ENCODE peak calls at places on chromosomes 1 and 21, in four cellular contexts. I is K562, K is GM12878, T is HL-60. B is an unnamed sample.
A peak's percentile ranks its signal among the peaks of the same experiment; 100 is the strongest.

GRCh38 chr1:66732407-66733166 is 19.7 kb upstream of the DYNLT5 start:
- DNase-seq in I (no peak), T (no peak), K (no peak), B (no peak)

GRCh38 chr1:39926820-39927219 is 25.1 kb upstream of the MYCL start:
- DNase-seq in T (no peak), K (no peak), I (no peak), B (no peak)

GRCh38 chr1:198588845-198589244 is 48.4 kb upstream of the ATP6V1G3 start:
- DNase-seq in K (no peak), T (no peak), I (no peak), B (no peak)

GRCh38 chr1:98342556-98342955 is 319.0 kb upstream of the SNX7 start:
- DNase-seq in I (no peak), T (no peak), K (no peak), B (no peak)

GRCh38 chr1:15756143-15757015 is 2.2 kb upstream of the FBLIM1 start:
- DNase-seq in I (no peak), T (peak; percentile 9), K (no peak), B (no peak)

GRCh38 chr1:197063212-197063611 is 3.8 kb downstream of the F13B start:
- DNase-seq in I (no peak), T (no peak), K (no peak), B (no peak)

GRCh38 chr1:214808845-214809460 is 206.0 kb downstream of the CENPF start:
- DNase-seq in T (peak; percentile 7), K (no peak), I (no peak), B (no peak)

GRCh38 chr1:17013598-17014320 is 2.0 kb upstream of the ATP13A2 start:
- DNase-seq in K (peak; percentile 15), T (peak; percentile 97), I (peak; percentile 49), B (no peak)

GRCh38 chr1:163565171-163565570 is 243.4 kb downstream of the NUF2 start:
- DNase-seq in K (no peak), I (no peak), T (no peak), B (no peak)

GRCh38 chr1:68140536-68140935 is 90.1 kb upstream of the DIRAS3 start:
- DNase-seq in K (no peak), I (no peak), T (no peak), B (no peak)

GRCh38 chr1:218600968-218601367 is 255.8 kb downstream of the TGFB2 start:
- DNase-seq in I (no peak), T (no peak), K (no peak), B (no peak)

GRCh38 chr1:74693473-74693872 is 19.9 kb upstream of the ERICH3 start:
- DNase-seq in K (no peak), I (no peak), T (no peak), B (no peak)

GRCh38 chr1:201719812-201720521 is 109.0 kb upstream of the IPO9 start:
- DNase-seq in T (no peak), K (no peak), I (no peak), B (no peak)

GRCh38 chr1:158076461-158076860 is 83.0 kb downstream of the KIRREL1 start:
- DNase-seq in I (no peak), K (no peak), T (no peak), B (no peak)

GRCh38 chr21:34701726-34702125 is 32.9 kb downstream of the CLIC6 start:
- DNase-seq in T (no peak), K (no peak), I (no peak), B (no peak)

GRCh38 chr1:14914351-14914988 is 239.1 kb upstream of the TMEM51 start:
- DNase-seq in K (no peak), T (no peak), I (no peak), B (no peak)

GRCh38 chr1:233843523-233844204 is 60.8 kb upstream of the SLC35F3 start:
- DNase-seq in K (no peak), I (no peak), T (no peak), B (no peak)

GRCh38 chr1:161389691-161390558 is 22.2 kb upstream of the CFAP126 start:
- DNase-seq in T (peak; percentile 92), K (peak; percentile 61), I (peak; percentile 94), B (peak; percentile 74)

GRCh38 chr1:25676488-25676887 is 59.9 kb downstream of the MAN1C1 start:
- DNase-seq in T (no peak), K (no peak), I (no peak), B (no peak)

GRCh38 chr1:241518447-241519307 is 878 bp downstream of the FH start:
- DNase-seq in K (no peak), I (peak; percentile 27), T (peak; percentile 5), B (no peak)

GRCh38 chr1:19903621-19904020 is 19.8 kb downstream of the PLA2G2E start:
- DNase-seq in I (no peak), K (no peak), T (no peak), B (no peak)

GRCh38 chr1:185317886-185318310 is 855 bp upstream of the IVNS1ABP start:
- DNase-seq in T (peak; percentile 79), K (peak; percentile 76), I (peak; percentile 50), B (peak; percentile 43)

GRCh38 chr1:8727809-8728213 is 89.6 kb downstream of the RERE start:
- DNase-seq in T (no peak), K (no peak), I (no peak), B (no peak)

GRCh38 chr1:52053862-52054261 is 1.1 kb downstream of the TXNDC12 start:
- DNase-seq in T (no peak), I (no peak), K (no peak), B (no peak)

GRCh38 chr1:111745670-111746613 is 6.7 kb upstream of the INKA2 start:
- DNase-seq in I (no peak), K (no peak), T (no peak), B (no peak)

GRCh38 chr1:38527373-38527966 is 332.1 kb downstream of the RRAGC start:
- DNase-seq in T (no peak), I (peak; percentile 65), K (peak; percentile 83), B (peak; percentile 64)

GRCh38 chr1:159214149-159214760 is 9.6 kb downstream of the ACKR1 start:
- DNase-seq in K (no peak), T (peak; percentile 20), I (peak; percentile 49), B (peak; percentile 37)

GRCh38 chr1:34985063-34985770 is at the start of gene TMEM35B:
- DNase-seq in I (peak; percentile 86), T (peak; percentile 62), K (no peak), B (peak; percentile 75)

GRCh38 chr1:31183927-31184554 is 55.6 kb downstream of the NKAIN1 start:
- DNase-seq in T (peak; percentile 31), K (no peak), I (peak; percentile 67), B (no peak)

GRCh38 chr1:184289825-184290550 is 96.8 kb upstream of the C1orf21 start:
- DNase-seq in K (no peak), I (no peak), T (no peak), B (no peak)

GRCh38 chr1:47755368-47755990 is 241.7 kb downstream of the TRABD2B start:
- DNase-seq in T (peak; percentile 22), I (peak; percentile 68), K (no peak), B (peak; percentile 48)

GRCh38 chr1:30618335-30618747 is 105.0 kb downstream of the MATN1 start:
- DNase-seq in T (no peak), K (no peak), I (no peak), B (no peak)

GRCh38 chr1:21270086-21270689 is 20.1 kb downstream of the ECE1 start:
- DNase-seq in K (peak; percentile 13), T (peak; percentile 76), I (peak; percentile 88), B (peak; percentile 85)

GRCh38 chr21:31255846-31256395 is 88.1 kb downstream of the TIAM1 start:
- DNase-seq in I (no peak), K (no peak), T (no peak), B (no peak)

GRCh38 chr1:44588551-44588950 is 85.7 kb downstream of the TMEM53 start:
- DNase-seq in T (no peak), K (no peak), I (no peak), B (no peak)

GRCh38 chr1:37167479-37167878 is 133.2 kb upstream of the GRIK3 start:
- DNase-seq in K (no peak), I (no peak), T (no peak), B (no peak)

GRCh38 chr1:79373481-79374132 is 367.1 kb upstream of the ADGRL4 start:
- DNase-seq in I (no peak), T (no peak), K (no peak), B (no peak)

GRCh38 chr1:77068013-77068412 is 151.2 kb downstream of the PIGK start:
- DNase-seq in K (no peak), T (no peak), I (no peak), B (no peak)

GRCh38 chr1:201630582-201630981 is 91.7 kb downstream of the NAV1 start:
- DNase-seq in T (no peak), K (no peak), I (no peak), B (no peak)

GRCh38 chr1:59701376-59701775 is 113.4 kb upstream of the HOOK1 start:
- DNase-seq in T (no peak), I (no peak), K (no peak), B (no peak)

GRCh38 chr1:59704721-59705120 is 110.0 kb upstream of the HOOK1 start:
- DNase-seq in I (no peak), K (no peak), T (no peak), B (no peak)

GRCh38 chr1:59703226-59703917 is 111.4 kb upstream of the HOOK1 start:
- DNase-seq in K (no peak), T (no peak), I (no peak), B (no peak)

GRCh38 chr1:59705849-59706599 is 108.7 kb upstream of the HOOK1 start:
- DNase-seq in K (no peak), T (no peak), I (no peak), B (no peak)

GRCh38 chr1:59703918-59704378 is 110.8 kb upstream of the HOOK1 start:
- DNase-seq in T (no peak), K (no peak), I (no peak), B (no peak)
- TF ChIP-seq SPI1 in T (no peak), K (no peak), I (no peak), B (no peak)

GRCh38 chr1:228852015-228852414 is 116.7 kb downstream of the RHOU start:
- DNase-seq in K (no peak), I (no peak), T (no peak), B (no peak)
- TF ChIP-seq POLR2AphosphoS5 in K (no peak), I (no peak), T (no peak), B (no peak)

GRCh38 chr1:212471891-212472675 is 39.4 kb downstream of the NENF start:
- DNase-seq in T (no peak), I (no peak), K (no peak), B (no peak)

GRCh38 chr1:212467843-212468482 is 35.2 kb downstream of the NENF start:
- DNase-seq in T (no peak), I (peak; percentile 26), K (no peak), B (peak; percentile 34)

GRCh38 chr1:212466913-212467650 is 34.4 kb downstream of the NENF start:
- DNase-seq in I (no peak), T (no peak), K (no peak), B (no peak)

GRCh38 chr1:212471286-212471685 is 38.6 kb downstream of the NENF start:
- DNase-seq in T (no peak), K (no peak), I (no peak), B (no peak)

GRCh38 chr1:212470059-212470458 is 37.3 kb downstream of the NENF start:
- DNase-seq in T (no peak), K (no peak), I (no peak), B (no peak)
- TF ChIP-seq SPI1 in T (no peak), K (no peak), I (no peak), B (no peak)

DNA sequence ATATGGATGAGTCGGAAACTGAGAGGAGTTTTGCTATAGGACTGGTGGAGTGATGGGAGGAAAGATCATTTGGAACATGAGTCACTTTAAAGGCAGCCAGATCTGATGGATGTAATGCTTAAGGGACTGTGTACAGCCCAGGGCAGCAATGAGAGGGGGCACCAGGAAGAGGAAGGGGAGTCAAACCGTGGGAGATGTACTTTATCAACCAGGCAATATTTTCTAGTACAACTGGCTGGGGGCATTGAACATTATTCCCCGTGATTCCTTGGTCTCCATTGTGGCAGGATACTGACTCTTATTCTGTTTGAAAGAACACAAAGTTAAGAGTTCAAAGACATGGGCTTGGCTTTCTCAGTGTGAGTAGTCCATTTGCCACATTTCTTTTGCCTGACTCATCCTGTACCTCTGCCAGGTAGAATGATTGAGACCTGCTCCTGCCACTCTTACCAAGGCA is 268.2 kb upstream of the NR5A2 start:
- DNase-seq in T (no peak), I (no peak), K (no peak), B (no peak)
- TF ChIP-seq POLR2AphosphoS5 in T (no peak), I (no peak), K (no peak), B (no peak)